ENCODE peak calls at places on chromosomes 4 and X, in six cellular contexts. R, U, K, G, D and N are unnamed samples.

GRCh38 chr4:68734095-68734494 is 63.6 kb upstream of the UGT2B15 start:
- DNase-seq in D (no peak), R (no peak), U (no peak), G (no peak), K (no peak), N (no peak)

GRCh38 chr4:3414421-3415279 is 27.1 kb upstream of the HGFAC start:
- DNase-seq in G (no peak), K (no peak), R (no peak), D (no peak), U (no peak), N (no peak)

GRCh38 chr4:168605411-168605810 is 108.6 kb downstream of the PALLD start:
- DNase-seq in K (no peak), U (no peak), D (no peak), G (no peak), R (no peak), N (no peak)

GRCh38 chr4:41365726-41366125 is 109.0 kb downstream of the UCHL1 start:
- DNase-seq in R (no peak), K (no peak), G (peak; percentile 86), D (no peak), U (no peak), N (no peak)

GRCh38 chr4:56155432-56155831 is 206.7 kb downstream of the CEP135 start:
- DNase-seq in U (no peak), D (no peak), G (no peak), R (no peak), K (no peak), N (no peak)

GRCh38 chr4:15376594-15376993 is 51.2 kb upstream of the C1QTNF7 start:
- DNase-seq in U (no peak), G (no peak), K (no peak), D (no peak), R (no peak), N (no peak)

GRCh38 chr4:3688018-3688998 is 77.9 kb upstream of the ADRA2C start:
- DNase-seq in D (no peak), U (no peak), G (no peak), R (no peak), K (no peak), N (no peak)

GRCh38 chr4:88297131-88297530 is 12.8 kb upstream of the PPM1K start:
- DNase-seq in U (no peak), G (no peak), D (no peak), R (no peak), K (no peak), N (no peak)

GRCh38 chr4:83197555-83198235 is 83.2 kb upstream of the PLAC8 start:
- DNase-seq in U (no peak), R (no peak), D (no peak), G (no peak), K (no peak), N (no peak)

GRCh38 chr4:34422472-34422871 is 1821.8 kb downstream of the ARAP2 start:
- DNase-seq in U (no peak), D (no peak), R (no peak), G (no peak), K (no peak), N (no peak)

GRCh38 chrX:85365370-85365995 is 14.0 kb downstream of the POF1B start:
- DNase-seq in U (no peak), G (no peak), D (no peak), R (no peak), K (no peak), N (no peak)

GRCh38 chrX:113580486-113580885 is 739.9 kb upstream of the AMOT start:
- DNase-seq in U (no peak), D (no peak), G (no peak), R (no peak), K (no peak), N (no peak)